ENCODE peak calls at places on chromosomes 13 and 19, in five cellular contexts. One of them, this sample, is unnamed.

GRCh38 chr19:42018503-42019193 is 24.6 kb upstream of the ATP1A3 start:
- DNase-seq in tibial nerve: no peak
- DNase-seq in mesendoderm: no peak
- DNase-seq in suprapubic skin: no peak
- DNase-seq in A549: no peak
- DNase-seq in this sample: no peak

GRCh38 chr13:85241045-85241444 is 558.2 kb downstream of the SLITRK6 start:
- DNase-seq in A549: no peak
- DNase-seq in suprapubic skin: no peak
- DNase-seq in tibial nerve: no peak
- DNase-seq in mesendoderm: no peak
- DNase-seq in this sample: no peak

GRCh38 chr13:105670179-105671015 is 865.1 kb downstream of the EFNB2 start:
- DNase-seq in mesendoderm: no peak
- DNase-seq in suprapubic skin: no peak
- DNase-seq in A549: no peak
- DNase-seq in tibial nerve: no peak
- DNase-seq in this sample: no peak

GRCh38 chr19:17346109-17346671 is 8.8 kb downstream of the GTPBP3 start:
- DNase-seq in A549: peak; percentile 58
- DNase-seq in tibial nerve: peak; percentile 66
- DNase-seq in mesendoderm: peak; percentile 78
- DNase-seq in suprapubic skin: no peak
- DNase-seq in this sample: peak; percentile 67

GRCh38 chr13:30382836-30383525 is 39.3 kb upstream of the UBE2L5 start:
- DNase-seq in suprapubic skin: no peak
- DNase-seq in mesendoderm: no peak
- DNase-seq in A549: no peak
- DNase-seq in tibial nerve: no peak
- DNase-seq in this sample: no peak

GRCh38 chr19:12866416-12867119 is 14.7 kb downstream of the DNASE2 start:
- DNase-seq in suprapubic skin: no peak
- DNase-seq in A549: no peak
- DNase-seq in tibial nerve: no peak
- DNase-seq in mesendoderm: no peak
- DNase-seq in this sample: no peak

GRCh38 chr13:21453352-21454089 is 5.6 kb downstream of the ZDHHC20 start:
- DNase-seq in suprapubic skin: no peak
- DNase-seq in mesendoderm: no peak
- DNase-seq in A549: no peak
- DNase-seq in tibial nerve: no peak
- DNase-seq in this sample: no peak

GRCh38 chr19:57656346-57656745 is 12.4 kb upstream of the ZSCAN4 start:
- DNase-seq in suprapubic skin: no peak
- DNase-seq in tibial nerve: no peak
- DNase-seq in mesendoderm: no peak
- DNase-seq in A549: no peak
- DNase-seq in this sample: no peak

GRCh38 chr19:13505761-13506549 is at the start of gene CACNA1A:
- DNase-seq in suprapubic skin: no peak
- DNase-seq in tibial nerve: no peak
- DNase-seq in A549: no peak
- DNase-seq in mesendoderm: peak; percentile 42
- DNase-seq in this sample: no peak

GRCh38 chr13:24271611-24272451 is 37.5 kb upstream of the C1QTNF9 start:
- DNase-seq in tibial nerve: no peak
- DNase-seq in mesendoderm: no peak
- DNase-seq in A549: no peak
- DNase-seq in suprapubic skin: no peak
- DNase-seq in this sample: peak; percentile 61

GRCh38 chr19:11626252-11626651 is 29.0 kb downstream of the ZNF627 start:
- DNase-seq in mesendoderm: no peak
- DNase-seq in tibial nerve: no peak
- DNase-seq in A549: no peak
- DNase-seq in suprapubic skin: no peak
- DNase-seq in this sample: no peak

GRCh38 chr19:13958043-13958442 is 5.7 kb downstream of the DCAF15 start:
- DNase-seq in A549: no peak
- DNase-seq in suprapubic skin: no peak
- DNase-seq in mesendoderm: no peak
- DNase-seq in tibial nerve: no peak
- DNase-seq in this sample: no peak

GRCh38 chr19:10419646-10420443 is 493 bp upstream of the PDE4A start:
- DNase-seq in A549: peak; percentile 70
- DNase-seq in suprapubic skin: no peak
- DNase-seq in tibial nerve: no peak
- DNase-seq in mesendoderm: peak; percentile 98
- DNase-seq in this sample: no peak

GRCh38 chr13:113456116-113456702 is 2.9 kb upstream of the ADPRHL1 start:
- DNase-seq in suprapubic skin: no peak
- DNase-seq in A549: no peak
- DNase-seq in tibial nerve: no peak
- DNase-seq in mesendoderm: no peak
- DNase-seq in this sample: no peak

GRCh38 chr13:21014139-21014665 is 47.2 kb downstream of the LATS2 start:
- DNase-seq in tibial nerve: no peak
- DNase-seq in A549: no peak
- DNase-seq in suprapubic skin: no peak
- DNase-seq in mesendoderm: no peak
- DNase-seq in this sample: no peak

GRCh38 chr13:112880221-112880641 is 88.8 kb upstream of the MCF2L start:
- DNase-seq in mesendoderm: no peak
- DNase-seq in A549: no peak
- DNase-seq in tibial nerve: no peak
- DNase-seq in suprapubic skin: no peak
- DNase-seq in this sample: no peak

GRCh38 chr13:111239754-111240670 is 80.4 kb upstream of the TEX29 start:
- DNase-seq in tibial nerve: no peak
- DNase-seq in mesendoderm: no peak
- DNase-seq in suprapubic skin: no peak
- DNase-seq in A549: no peak
- DNase-seq in this sample: no peak

GRCh38 chr19:18223860-18224524 is 2.2 kb downstream of the PDE4C start:
- DNase-seq in tibial nerve: no peak
- DNase-seq in suprapubic skin: no peak
- DNase-seq in mesendoderm: peak; percentile 92
- DNase-seq in A549: no peak
- DNase-seq in this sample: no peak

GRCh38 chr13:23867027-23867491 is 22.1 kb downstream of the MIPEP start:
- DNase-seq in A549: no peak
- DNase-seq in mesendoderm: peak; percentile 85
- DNase-seq in suprapubic skin: no peak
- DNase-seq in tibial nerve: no peak
- DNase-seq in this sample: no peak

GRCh38 chr13:109605846-109606245 is 180.5 kb downstream of the IRS2 start:
- DNase-seq in mesendoderm: no peak
- DNase-seq in tibial nerve: no peak
- DNase-seq in suprapubic skin: no peak
- DNase-seq in A549: no peak
- DNase-seq in this sample: no peak

GRCh38 chr19:13001502-13002388 is 6.5 kb downstream of the NFIX start:
- DNase-seq in tibial nerve: no peak
- DNase-seq in suprapubic skin: no peak
- DNase-seq in A549: no peak
- DNase-seq in mesendoderm: no peak
- DNase-seq in this sample: no peak

GRCh38 chr19:31784631-31785237 is 435.5 kb upstream of the TSHZ3 start:
- DNase-seq in suprapubic skin: no peak
- DNase-seq in A549: no peak
- DNase-seq in mesendoderm: no peak
- DNase-seq in tibial nerve: peak; percentile 30
- DNase-seq in this sample: no peak

GRCh38 chr13:23020246-23020843 is 160.4 kb upstream of the SGCG start:
- DNase-seq in suprapubic skin: no peak
- DNase-seq in tibial nerve: peak; percentile 39
- DNase-seq in mesendoderm: peak; percentile 85
- DNase-seq in A549: peak; percentile 1
- DNase-seq in this sample: no peak

GRCh38 chr19:51808333-51808986 is 13.5 kb downstream of the FPR3 start:
- DNase-seq in mesendoderm: no peak
- DNase-seq in tibial nerve: no peak
- DNase-seq in A549: no peak
- DNase-seq in suprapubic skin: no peak
- DNase-seq in this sample: no peak

GRCh38 chr13:76965759-76966421 is 17.6 kb downstream of the ACOD1 start:
- DNase-seq in A549: no peak
- DNase-seq in suprapubic skin: no peak
- DNase-seq in mesendoderm: no peak
- DNase-seq in tibial nerve: peak; percentile 39
- DNase-seq in this sample: no peak

GRCh38 chr19:29539668-29540067 is 13.9 kb downstream of the VSTM2B start:
- DNase-seq in tibial nerve: no peak
- DNase-seq in mesendoderm: no peak
- DNase-seq in A549: no peak
- DNase-seq in suprapubic skin: peak; percentile 26
- DNase-seq in this sample: no peak

GRCh38 chr13:97028441-97029299 is 34.4 kb upstream of the OXGR1 start:
- DNase-seq in A549: peak; percentile 23
- DNase-seq in suprapubic skin: peak; percentile 81
- DNase-seq in tibial nerve: peak; percentile 60
- DNase-seq in mesendoderm: peak; percentile 62
- DNase-seq in this sample: peak; percentile 9

GRCh38 chr13:55577082-55577846 is 1563.5 kb upstream of the PRR20A start:
- DNase-seq in A549: no peak
- DNase-seq in suprapubic skin: no peak
- DNase-seq in mesendoderm: peak; percentile 67
- DNase-seq in tibial nerve: no peak
- DNase-seq in this sample: no peak

GRCh38 chr13:26596458-26596857 is 39.0 kb downstream of the WASF3 start:
- DNase-seq in mesendoderm: no peak
- DNase-seq in tibial nerve: no peak
- DNase-seq in suprapubic skin: no peak
- DNase-seq in A549: no peak
- DNase-seq in this sample: no peak

GRCh38 chr13:45615501-45616101 is at the start of gene ERICH6B:
- DNase-seq in tibial nerve: no peak
- DNase-seq in mesendoderm: peak; percentile 83
- DNase-seq in A549: no peak
- DNase-seq in suprapubic skin: no peak
- DNase-seq in this sample: no peak

DNA sequence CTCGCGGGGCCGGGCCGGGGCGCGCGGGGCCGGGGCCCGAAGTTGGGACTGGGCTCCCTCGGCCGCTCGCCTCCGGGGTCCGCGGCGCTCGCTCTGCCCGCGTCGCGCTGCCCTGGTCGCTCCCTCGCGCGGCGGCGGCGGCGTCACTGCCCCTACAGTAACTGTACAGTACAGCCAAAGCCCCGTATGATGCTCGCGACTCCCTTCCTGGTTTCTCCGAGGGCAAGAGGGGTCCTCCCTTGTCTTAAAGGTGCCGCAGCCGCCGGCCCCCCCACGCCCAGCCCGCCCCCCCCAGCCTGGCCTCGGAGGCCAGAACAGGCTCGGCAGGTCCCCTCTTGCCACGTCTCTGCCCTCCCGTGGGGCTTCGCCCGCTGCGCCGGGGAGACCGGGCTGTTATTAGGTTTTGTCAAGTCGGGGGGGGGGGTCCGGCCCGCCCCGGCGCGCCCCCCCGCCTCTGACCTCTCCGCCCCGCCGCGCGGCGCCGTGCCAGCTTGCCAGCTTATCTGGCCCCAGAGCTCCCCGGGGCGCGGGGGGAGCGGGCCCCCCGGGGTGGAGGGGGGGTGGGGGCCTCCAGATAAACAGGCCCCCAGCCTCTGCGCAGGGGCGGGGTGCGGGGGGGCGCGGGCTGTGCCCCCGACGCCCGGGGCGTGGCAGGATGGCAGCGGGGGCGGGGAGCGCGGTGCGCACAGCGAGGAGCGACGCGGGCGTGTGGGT is at the start of gene ZBTB7A:
- DNase-seq in A549: peak; percentile 70
- DNase-seq in suprapubic skin: no peak
- DNase-seq in mesendoderm: peak; percentile 63
- DNase-seq in tibial nerve: peak; percentile 74
- DNase-seq in this sample: peak; percentile 70
- H3K4me1 ChIP-seq in A549: peaks cover 25% of the 10 kb centered on the region
- H3K4me1 ChIP-seq in suprapubic skin: peaks cover 42% of the 10 kb centered on the region
- H3K4me1 ChIP-seq in mesendoderm: no peaks in the 10 kb centered on the region
- H3K4me1 ChIP-seq in tibial nerve: no peaks in the 10 kb centered on the region
- H3K4me1 ChIP-seq in this sample: peaks cover 47% of the 10 kb centered on the region

DNA sequence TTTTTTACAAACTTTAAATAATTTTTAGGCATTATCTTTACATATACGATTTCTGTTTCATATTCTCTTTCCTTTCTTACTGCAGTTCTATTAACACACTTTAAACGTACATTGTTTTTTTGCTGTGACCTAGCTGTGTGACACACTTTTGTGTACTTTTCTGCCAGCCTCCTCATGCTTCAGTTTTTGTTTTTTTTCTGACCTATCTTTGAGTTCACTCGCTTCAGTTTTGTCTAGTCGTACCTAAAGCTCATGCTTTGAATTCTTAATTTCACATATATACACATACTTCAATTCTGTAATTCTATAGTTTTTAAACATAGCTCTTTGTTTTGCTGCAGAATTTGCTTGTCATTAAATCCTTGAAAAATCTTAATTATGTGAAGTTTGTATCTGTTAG is 150.4 kb downstream of the PDS5B start:
- DNase-seq in A549: no peak
- DNase-seq in tibial nerve: no peak
- DNase-seq in mesendoderm: no peak
- DNase-seq in suprapubic skin: no peak
- DNase-seq in this sample: no peak
- H3K4me3 ChIP-seq in A549: no peak overlapping the region
- H3K4me3 ChIP-seq in tibial nerve: peak overlapping the region; percentile 37
- H3K4me3 ChIP-seq in mesendoderm: no peak overlapping the region
- H3K4me3 ChIP-seq in suprapubic skin: peak overlapping the region; percentile 39
- H3K4me3 ChIP-seq in this sample: peak overlapping the region; percentile 41

GRCh38 chr19:1154731-1155351 is 19.2 kb downstream of the SBNO2 start:
- DNase-seq in A549: peak; percentile 58
- DNase-seq in suprapubic skin: peak; percentile 97
- DNase-seq in tibial nerve: peak; percentile 78
- DNase-seq in mesendoderm: no peak
- DNase-seq in this sample: no peak
- H3K27ac ChIP-seq in A549: peak overlapping the region; percentile 98
- H3K27ac ChIP-seq in suprapubic skin: peak overlapping the region; percentile 86
- H3K27ac ChIP-seq in tibial nerve: peak overlapping the region; percentile 90
- H3K27ac ChIP-seq in mesendoderm: no peak overlapping the region
- H3K27ac ChIP-seq in this sample: no peak overlapping the region

DNA sequence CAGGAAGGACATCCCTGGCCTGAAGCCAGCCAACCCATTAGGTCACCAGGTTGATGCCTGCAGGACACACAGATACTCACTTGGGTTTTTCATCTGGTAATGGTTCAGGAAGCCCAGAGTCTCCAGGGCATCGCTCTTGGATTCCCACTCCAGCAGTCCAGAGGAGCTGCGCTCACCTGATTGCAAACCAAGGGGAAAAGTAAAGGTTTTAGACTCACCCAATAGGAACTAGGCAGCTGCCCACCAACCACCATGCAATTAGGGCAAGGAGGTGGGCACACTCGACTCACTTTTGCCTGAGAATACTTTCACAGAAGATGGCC is 5.7 kb upstream of the ECH1 start:
- DNase-seq in suprapubic skin: no peak
- DNase-seq in mesendoderm: no peak
- DNase-seq in A549: no peak
- DNase-seq in tibial nerve: no peak
- DNase-seq in this sample: no peak
- H3K4me1 ChIP-seq in suprapubic skin: peaks cover 74% of the 10 kb centered on the region
- H3K4me1 ChIP-seq in mesendoderm: no peaks in the 10 kb centered on the region
- H3K4me1 ChIP-seq in A549: peaks cover 85% of the 10 kb centered on the region
- H3K4me1 ChIP-seq in tibial nerve: no peaks in the 10 kb centered on the region
- H3K4me1 ChIP-seq in this sample: peaks cover 15% of the 10 kb centered on the region

This sample was measured in effector memory CD4-positive, alpha-beta T cell.